ENCODE peak calls at places on chromosomes 2 and 18, in seven cellular contexts. E is CD4-positive, alpha-beta T cell; P is fibroblast of pulmonary artery; Z is cardiac fibroblast; R is right lobe of liver; Y is cardiac muscle cell; T is psoas muscle. D is an unnamed sample.

GRCh38 chr18:54140641-54141040 is 83.8 kb downstream of the MBD2 start:
- DNase-seq in E (no peak), P (peak), Z (peak), R (no peak), Y (no peak), T (no peak), D (no peak)

GRCh38 chr2:30149513-30149912 is 2.7 kb downstream of the YPEL5 start:
- DNase-seq in E (no peak), P (peak), Z (no peak), R (no peak), Y (peak), T (no peak), D (peak)

GRCh38 chr2:68742638-68743037 is 8.0 kb downstream of the ARHGAP25 start:
- DNase-seq in E (no peak), P (no peak), Z (no peak), R (no peak), Y (no peak), T (no peak), D (no peak)

GRCh38 chr2:133526468-133526769 is 41.8 kb downstream of the NCKAP5 start:
- DNase-seq in E (no peak), P (no peak), Z (no peak), R (no peak), Y (no peak), T (no peak), D (no peak)

GRCh38 chr2:173017657-173018420 is 57.8 kb upstream of the MAP3K20 start:
- DNase-seq in E (no peak), P (no peak), Z (no peak), R (no peak), Y (no peak), T (no peak), D (no peak)

GRCh38 chr2:44768438-44769236 is 172.9 kb upstream of the SIX3 start:
- DNase-seq in E (no peak), P (no peak), Z (no peak), R (no peak), Y (peak), T (no peak), D (no peak)

GRCh38 chr2:158297606-158298005 is 158.9 kb downstream of the CCDC148 start:
- DNase-seq in E (no peak), P (peak), Z (peak), R (no peak), Y (no peak), T (no peak), D (peak)

GRCh38 chr2:9565436-9566153 is 10.0 kb upstream of the ADAM17 start:
- DNase-seq in E (no peak), P (peak), Z (peak), R (no peak), Y (no peak), T (peak), D (peak)

GRCh38 chr2:119367472-119368099 is 809 bp downstream of the DBI start:
- DNase-seq in E (peak), P (peak), Z (no peak), R (peak), Y (peak), T (peak), D (peak)

GRCh38 chr2:158512323-158512722 is 55.6 kb downstream of the PKP4 start:
- DNase-seq in E (no peak), P (no peak), Z (no peak), R (no peak), Y (no peak), T (no peak), D (no peak)

GRCh38 chr2:1594281-1595171 is 149.8 kb downstream of the PXDN start:
- DNase-seq in E (no peak), P (no peak), Z (no peak), R (no peak), Y (no peak), T (no peak), D (no peak)

GRCh38 chr2:13006407-13006806 is 289.7 kb downstream of the TRIB2 start:
- DNase-seq in E (no peak), P (peak), Z (peak), R (no peak), Y (no peak), T (no peak), D (no peak)

GRCh38 chr2:239290618-239291504 is 110.0 kb downstream of the HDAC4 start:
- DNase-seq in E (no peak), P (no peak), Z (no peak), R (no peak), Y (peak), T (peak), D (no peak)
- TF ChIP-seq CTCF in E (no peak), P (no peak), Z (no peak), R (no peak), Y (no peak), T (no peak), D (no peak)

GRCh38 chr18:3189884-3190283 is 29.9 kb downstream of the MYOM1 start:
- DNase-seq in E (no peak), P (no peak), Z (no peak), R (no peak), Y (no peak), T (no peak), D (no peak)

GRCh38 chr18:3183103-3183717 is 36.6 kb downstream of the MYOM1 start:
- DNase-seq in E (no peak), P (no peak), Z (no peak), R (no peak), Y (no peak), T (no peak), D (no peak)

GRCh38 chr18:3184275-3184963 is 35.3 kb downstream of the MYOM1 start:
- DNase-seq in E (no peak), P (no peak), Z (no peak), R (no peak), Y (no peak), T (no peak), D (no peak)

GRCh38 chr18:3192286-3192685 is 27.5 kb downstream of the MYOM1 start:
- DNase-seq in E (no peak), P (no peak), Z (no peak), R (no peak), Y (no peak), T (no peak), D (no peak)

DNA sequence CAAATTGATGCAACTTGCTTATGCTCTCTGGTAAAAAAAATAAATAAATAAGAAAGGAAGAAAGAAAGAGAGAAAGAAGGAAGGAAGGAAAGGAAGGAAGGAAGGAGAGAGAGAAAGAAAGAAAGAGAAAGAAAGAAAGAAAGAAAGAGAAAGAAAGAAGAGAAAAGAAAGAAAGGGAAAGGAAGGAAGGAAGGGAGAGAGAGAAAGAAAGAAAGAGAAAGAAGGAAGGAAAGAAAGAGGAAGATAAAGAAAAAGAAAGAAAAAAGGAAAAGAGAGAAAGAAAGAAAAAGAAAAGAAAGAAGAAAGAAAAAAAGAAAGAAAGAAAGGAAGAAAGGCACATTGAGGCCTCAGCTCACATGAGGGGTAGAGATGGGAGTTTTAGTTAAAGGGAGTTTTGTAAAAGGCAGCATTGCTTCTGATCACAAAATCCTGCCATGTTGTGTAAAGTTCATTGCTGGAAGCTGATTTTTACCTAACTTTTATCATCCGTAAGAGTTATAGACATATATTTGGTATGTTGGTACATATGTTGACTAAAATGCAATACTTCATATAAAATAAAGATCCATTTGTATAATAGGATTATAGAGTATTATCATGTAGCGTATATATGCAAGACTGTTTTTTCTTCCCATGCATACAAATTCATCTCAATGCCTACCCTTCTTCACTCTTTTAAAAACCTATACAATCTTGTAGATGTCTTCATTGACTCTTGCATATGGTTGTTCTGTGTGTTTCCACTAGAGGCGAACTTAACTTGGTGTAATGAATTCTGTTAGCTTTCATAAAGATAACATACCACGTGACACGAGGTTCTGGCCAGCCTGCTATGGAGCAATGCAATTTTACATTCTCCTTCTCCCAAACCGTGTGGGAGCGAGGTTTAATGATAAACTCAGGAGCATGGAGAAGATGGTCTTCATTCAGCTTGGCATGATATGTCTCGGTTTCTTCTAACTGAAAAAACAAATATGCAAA is 32.8 kb downstream of the MYOM1 start:
- DNase-seq in E (no peak), P (peak), Z (peak), R (no peak), Y (peak), T (no peak), D (no peak)
- TF ChIP-seq CTCF in E (no peak), P (peak), Z (peak), R (no peak), Y (peak), T (peak), D (no peak)

GRCh38 chr2:88919087-88919738 is 227.7 kb downstream of the RPIA start:
- DNase-seq in E (no peak), P (peak), Z (peak), R (no peak), Y (no peak), T (no peak), D (peak)
- TF ChIP-seq CTCF in E (peak), P (peak), Z (peak), R (peak), Y (peak), T (peak), D (peak)

GRCh38 chr2:168462543-168463045 is 6.5 kb downstream of the CERS6 start:
- DNase-seq in E (no peak), P (no peak), Z (peak), R (no peak), Y (no peak), T (no peak), D (no peak)

GRCh38 chr2:168460561-168460960 is 4.5 kb downstream of the CERS6 start:
- DNase-seq in E (no peak), P (no peak), Z (no peak), R (no peak), Y (no peak), T (no peak), D (no peak)

GRCh38 chr2:168461178-168461941 is 5.3 kb downstream of the CERS6 start:
- DNase-seq in E (no peak), P (no peak), Z (no peak), R (no peak), Y (no peak), T (no peak), D (no peak)

GRCh38 chr2:168459256-168459655 is 3.2 kb downstream of the CERS6 start:
- DNase-seq in E (no peak), P (no peak), Z (no peak), R (no peak), Y (no peak), T (no peak), D (no peak)

DNA sequence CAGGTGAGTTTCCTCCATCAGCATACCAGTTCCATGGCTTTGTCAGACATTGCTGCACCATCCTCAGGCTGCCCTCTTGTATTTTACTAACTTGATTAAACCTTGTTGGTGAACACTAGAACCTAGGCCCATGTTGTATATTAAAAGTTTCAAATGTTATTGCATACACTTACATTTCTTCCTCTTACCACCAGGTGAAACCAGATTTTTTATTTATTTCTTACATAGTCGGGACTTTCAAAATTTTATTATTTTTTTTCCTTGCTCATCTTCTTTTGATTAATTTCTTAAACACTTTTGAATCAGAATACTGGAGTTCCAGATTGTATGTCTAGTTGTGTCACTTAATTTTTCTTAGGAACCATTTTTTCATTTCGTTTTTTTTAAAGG is 5.9 kb downstream of the CERS6 start:
- DNase-seq in E (no peak), P (no peak), Z (no peak), R (no peak), Y (no peak), T (no peak), D (no peak)
- TF ChIP-seq CTCF in E (no peak), P (no peak), Z (no peak), R (no peak), Y (no peak), T (no peak), D (no peak)

DNA sequence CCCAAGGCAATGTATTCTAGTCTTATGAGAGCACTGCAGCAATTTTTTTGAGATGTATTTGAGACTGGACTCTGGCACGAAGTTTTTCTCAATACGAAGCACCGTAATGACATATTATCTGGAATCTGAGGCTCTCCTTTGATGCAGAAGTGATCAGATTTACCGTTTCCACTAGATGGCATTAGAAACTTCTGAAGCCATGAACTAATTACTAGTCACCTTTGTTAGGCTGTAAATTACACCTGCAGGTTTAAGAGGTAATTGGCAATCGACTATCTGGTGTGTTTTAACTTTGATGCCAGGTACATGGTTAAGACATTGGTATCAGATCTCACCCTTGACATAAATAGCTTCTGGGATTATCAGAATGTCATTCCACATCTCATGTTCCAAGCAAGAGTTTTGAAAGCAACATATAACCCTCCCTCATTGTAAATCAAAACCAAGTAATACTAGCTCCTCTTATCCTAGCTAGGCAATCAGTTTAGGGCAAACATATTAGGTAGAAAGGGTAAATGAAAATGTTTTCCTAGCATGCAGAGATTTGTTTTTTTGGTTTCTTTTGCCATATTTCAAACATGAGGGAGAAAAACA is 254.6 kb upstream of the SPRED2 start:
- DNase-seq in E (no peak), P (no peak), Z (no peak), R (no peak), Y (no peak), T (no peak), D (peak)
- TF ChIP-seq CTCF in E (no peak), P (no peak), Z (no peak), R (no peak), Y (no peak), T (peak), D (peak)

DNA sequence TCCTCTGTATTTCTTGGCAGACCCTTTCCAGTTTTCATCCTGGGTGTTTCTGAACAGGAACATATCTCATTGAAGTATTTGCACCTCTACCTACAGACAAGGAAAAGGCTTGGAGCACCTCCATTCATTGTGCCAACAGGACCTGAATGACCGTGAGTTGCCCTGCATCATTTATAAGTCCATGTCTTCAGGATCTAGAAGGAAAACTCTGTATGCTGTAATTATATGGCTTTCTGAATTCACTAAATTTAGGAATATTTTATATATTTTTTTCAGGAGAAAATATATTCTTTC is 402.3 kb upstream of the SLC14A2 start:
- DNase-seq in E (no peak), P (no peak), Z (no peak), R (no peak), Y (no peak), T (no peak), D (no peak)
- TF ChIP-seq CTCF in E (no peak), P (no peak), Z (no peak), R (no peak), Y (no peak), T (no peak), D (no peak)

GRCh38 chr2:199395311-199395710 is 62.4 kb downstream of the SATB2 start:
- DNase-seq in E (no peak), P (peak), Z (no peak), R (no peak), Y (no peak), T (no peak), D (no peak)
- TF ChIP-seq CTCF in E (no peak), P (no peak), Z (no peak), R (no peak), Y (no peak), T (no peak), D (no peak)

GRCh38 chr2:114545052-114545451 is 102.6 kb downstream of the DPP10 start:
- DNase-seq in E (no peak), P (no peak), Z (no peak), R (no peak), Y (no peak), T (no peak), D (no peak)

GRCh38 chr2:114550364-114550763 is 107.9 kb downstream of the DPP10 start:
- DNase-seq in E (no peak), P (no peak), Z (no peak), R (no peak), Y (no peak), T (no peak), D (no peak)

GRCh38 chr2:114548151-114548550 is 105.7 kb downstream of the DPP10 start:
- DNase-seq in E (no peak), P (no peak), Z (no peak), R (no peak), Y (no peak), T (no peak), D (peak)

GRCh38 chr2:114543106-114543806 is 100.8 kb downstream of the DPP10 start:
- DNase-seq in E (no peak), P (peak), Z (peak), R (no peak), Y (peak), T (no peak), D (peak)

GRCh38 chr2:114546511-114546910 is 104.1 kb downstream of the DPP10 start:
- DNase-seq in E (no peak), P (no peak), Z (no peak), R (no peak), Y (no peak), T (no peak), D (no peak)
- TF ChIP-seq CTCF in E (no peak), P (no peak), Z (no peak), R (no peak), Y (no peak), T (no peak), D (no peak)

GRCh38 chr2:74877781-74878433 is 44.0 kb downstream of the HK2 start:
- DNase-seq in E (no peak), P (no peak), Z (no peak), R (no peak), Y (no peak), T (no peak), D (no peak)

GRCh38 chr2:74876081-74876886 is 42.4 kb downstream of the HK2 start:
- DNase-seq in E (peak), P (peak), Z (peak), R (peak), Y (peak), T (no peak), D (peak)

GRCh38 chr2:74880054-74880728 is 46.3 kb downstream of the HK2 start:
- DNase-seq in E (no peak), P (no peak), Z (no peak), R (peak), Y (no peak), T (no peak), D (no peak)

GRCh38 chr2:74877376-74877775 is 43.4 kb downstream of the HK2 start:
- DNase-seq in E (no peak), P (no peak), Z (no peak), R (peak), Y (no peak), T (no peak), D (no peak)

GRCh38 chr2:74878551-74878950 is 44.6 kb downstream of the HK2 start:
- DNase-seq in E (no peak), P (no peak), Z (no peak), R (peak), Y (no peak), T (no peak), D (no peak)
- TF ChIP-seq CTCF in E (no peak), P (no peak), Z (no peak), R (no peak), Y (no peak), T (no peak), D (no peak)

D was measured in MCF 10A.